ENCODE peak calls at places on chromosomes 16 and 17, in six cellular contexts. M, S, I, Z, A and T are unnamed samples.

GRCh38 chr17:22161376-22161775 is 469.1 kb downstream of the KCNJ18 start:
- DNase-seq in M (no peak), S (no peak), I (no peak), Z (no peak), A (no peak), T (no peak)

GRCh38 chr16:13969711-13970110 is 49.8 kb downstream of the ERCC4 start:
- DNase-seq in M (no peak), S (no peak), I (no peak), Z (no peak), A (no peak), T (no peak)

GRCh38 chr16:23072084-23072599 is 77.1 kb downstream of the USP31 start:
- DNase-seq in M (peak), S (peak), I (peak), Z (peak), A (no peak), T (no peak)

GRCh38 chr17:39668141-39668924 is at the start of gene PNMT:
- DNase-seq in M (peak), S (peak), I (peak), Z (no peak), A (peak), T (no peak)

GRCh38 chr17:69978056-69978646 is 96.9 kb upstream of the KCNJ16 start:
- DNase-seq in M (no peak), S (no peak), I (no peak), Z (no peak), A (no peak), T (no peak)

GRCh38 chr16:89958068-89958467 is 9.5 kb downstream of the DEF8 start:
- DNase-seq in M (peak), S (peak), I (peak), Z (no peak), A (no peak), T (no peak)

GRCh38 chr17:82553210-82553930 is 33.8 kb downstream of the FOXK2 start:
- DNase-seq in M (no peak), S (no peak), I (no peak), Z (no peak), A (no peak), T (no peak)

GRCh38 chr17:76076765-76077581 is 2.0 kb upstream of the ZACN start:
- DNase-seq in M (no peak), S (no peak), I (no peak), Z (no peak), A (no peak), T (no peak)

GRCh38 chr17:83132251-83133081 is 53.1 kb downstream of the METRNL start:
- DNase-seq in M (no peak), S (peak), I (no peak), Z (no peak), A (no peak), T (no peak)

GRCh38 chr17:72466199-72466598 is 345.4 kb downstream of the SOX9 start:
- DNase-seq in M (no peak), S (no peak), I (peak), Z (no peak), A (no peak), T (no peak)

GRCh38 chr16:79991918-79992317 is 391.4 kb upstream of the MAF start:
- DNase-seq in M (no peak), S (no peak), I (no peak), Z (no peak), A (no peak), T (no peak)

GRCh38 chr17:29124135-29124930 is 55.9 kb downstream of the MYO18A start:
- DNase-seq in M (peak), S (no peak), I (peak), Z (no peak), A (no peak), T (peak)

GRCh38 chr16:72878301-72879269 is 169.3 kb downstream of the ZFHX3 start:
- DNase-seq in M (no peak), S (no peak), I (peak), Z (no peak), A (no peak), T (no peak)

GRCh38 chr16:67181346-67181745 is 2.4 kb downstream of the MATCAP1 start:
- DNase-seq in M (no peak), S (no peak), I (peak), Z (peak), A (no peak), T (no peak)

GRCh38 chr17:6444573-6445335 is 499 bp downstream of the PIMREG start:
- DNase-seq in M (peak), S (no peak), I (no peak), Z (no peak), A (no peak), T (no peak)

GRCh38 chr17:7586673-7587419 is 3.0 kb downstream of the SOX15 start:
- DNase-seq in M (no peak), S (no peak), I (no peak), Z (no peak), A (no peak), T (no peak)

GRCh38 chr16:54055864-54056263 is 230.7 kb downstream of the IRX3 start:
- DNase-seq in M (no peak), S (no peak), I (no peak), Z (no peak), A (no peak), T (no peak)

GRCh38 chr16:77171750-77172635 is 19.0 kb upstream of the MON1B start:
- DNase-seq in M (peak), S (no peak), I (peak), Z (peak), A (no peak), T (peak)

GRCh38 chr16:83996481-83997252 is 28.6 kb downstream of the NECAB2 start:
- DNase-seq in M (no peak), S (no peak), I (no peak), Z (no peak), A (no peak), T (no peak)

GRCh38 chr16:12876778-12877177 is 24.6 kb upstream of the SHISA9 start:
- DNase-seq in M (no peak), S (no peak), I (no peak), Z (no peak), A (no peak), T (peak)